ENCODE peak calls at places on chromosomes 16 and 17, in eight cellular contexts. F is HFFc6; U is fibroblast of mammary gland; N is anterior cingulate cortex; D is HEK293T; A is activated naive CD4-positive, alpha-beta T cell treated with anti-CD3 and anti-CD28 coated beads, Interleukin-2, amount 10 ng/mL, durations not matched to agents 7 days and 5 days; K is NCI-H1105; M is NCI-H748 treated with DMSO at 0.1 percent for 48 hours. S is an unnamed sample.

GRCh38 chr16:86668136-86668535 is 89.8 kb downstream of the FOXL1 start:
- DNase-seq in F (peak), U (peak), N (no peak), D (peak), A (no peak), K (no peak), M (no peak), S (no peak)

GRCh38 chr17:36761203-36761945 is 160.0 kb downstream of the MRM1 start:
- DNase-seq in F (no peak), U (no peak), N (no peak), D (no peak), A (no peak), K (no peak), M (no peak), S (no peak)

GRCh38 chr16:76729525-76729924 is 452.3 kb downstream of the CNTNAP4 start:
- DNase-seq in F (no peak), U (peak), N (no peak), D (peak), A (no peak), K (no peak), M (no peak), S (peak)

GRCh38 chr16:27892879-27893278 is 170.6 kb downstream of the GSG1L start:
- DNase-seq in F (no peak), U (no peak), N (no peak), D (no peak), A (no peak), K (no peak), M (no peak), S (no peak)

GRCh38 chr17:10077561-10078299 is 120.7 kb downstream of the GAS7 start:
- DNase-seq in F (no peak), U (no peak), N (no peak), D (no peak), A (no peak), K (no peak), M (no peak), S (no peak)

GRCh38 chr17:12727881-12728280 is 61.4 kb upstream of the ARHGAP44 start:
- DNase-seq in F (peak), U (peak), N (no peak), D (no peak), A (no peak), K (no peak), M (no peak), S (no peak)

GRCh38 chr16:74627506-74628220 is 20.7 kb upstream of the GLG1 start:
- DNase-seq in F (peak), U (peak), N (no peak), D (no peak), A (no peak), K (no peak), M (no peak), S (no peak)

GRCh38 chr17:16820979-16821543 is 131.0 kb downstream of the CCDC144A start:
- DNase-seq in F (no peak), U (no peak), N (no peak), D (no peak), A (no peak), K (no peak), M (no peak), S (no peak)

GRCh38 chr16:63702981-63703590 is 1418.8 kb downstream of the CDH11 start:
- DNase-seq in F (no peak), U (no peak), N (no peak), D (no peak), A (no peak), K (no peak), M (no peak), S (no peak)

GRCh38 chr17:62800580-62800979 is 7.5 kb downstream of the MARCHF10 start:
- DNase-seq in F (peak), U (no peak), N (no peak), D (no peak), A (no peak), K (no peak), M (peak), S (no peak)

GRCh38 chr16:74742051-74742481 is 32.6 kb downstream of the FA2H start:
- DNase-seq in F (no peak), U (peak), N (no peak), D (no peak), A (no peak), K (no peak), M (no peak), S (no peak)

GRCh38 chr16:56583351-56583910 is 5.9 kb upstream of the MT3 start:
- DNase-seq in F (no peak), U (no peak), N (no peak), D (no peak), A (no peak), K (no peak), M (no peak), S (no peak)

GRCh38 chr17:64323774-64324173 is 60.7 kb upstream of the TEX2 start:
- DNase-seq in F (no peak), U (no peak), N (no peak), D (no peak), A (no peak), K (no peak), M (no peak), S (no peak)

GRCh38 chr16:67241008-67241900 is 6.0 kb downstream of the FHOD1 start:
- DNase-seq in F (peak), U (peak), N (no peak), D (no peak), A (no peak), K (no peak), M (no peak), S (no peak)

GRCh38 chr16:31215287-31216115 is 1.4 kb downstream of the PYDC1 start:
- DNase-seq in F (peak), U (peak), N (no peak), D (peak), A (peak), K (peak), M (peak), S (peak)

GRCh38 chr17:67124469-67125148 is 80.3 kb downstream of the CACNG1 start:
- DNase-seq in F (no peak), U (no peak), N (no peak), D (no peak), A (no peak), K (no peak), M (no peak), S (no peak)